ENCODE peak calls at places on chromosomes 7 and 10, in five cellular contexts. W is iPS DF 6.9, Z is pancreas, G is keratinocyte, F is transverse colon. M is an unnamed sample. For H3K4me1, the result is how much of the 10 kb centered on the place peaks cover.

GRCh38 chr10:12414278-12414988 is 65.1 kb downstream of the CAMK1D start:
- DNase-seq in Z (no peak), G (no peak), F (no peak), W (no peak), M (no peak)

GRCh38 chr7:24835643-24836042 is 78.4 kb upstream of the GSDME start:
- DNase-seq in G (no peak), W (no peak), F (no peak), Z (no peak), M (no peak)

GRCh38 chr7:158044156-158044823 is 543.3 kb downstream of the PTPRN2 start:
- DNase-seq in G (no peak), F (no peak), W (no peak), Z (no peak), M (no peak)

GRCh38 chr10:102068216-102068615 is 3.1 kb downstream of the HPS6 start:
- DNase-seq in F (peak), Z (peak), G (no peak), W (no peak), M (no peak)

GRCh38 chr7:130758429-130759056 is 24.5 kb upstream of the KLF14 start:
- DNase-seq in W (no peak), F (no peak), G (no peak), Z (no peak), M (peak)

GRCh38 chr7:128938524-128939074 is 872 bp downstream of the IRF5 start:
- DNase-seq in Z (no peak), G (no peak), F (peak), W (no peak), M (no peak)

GRCh38 chr10:79356104-79356503 is 8.8 kb downstream of the PPIF start:
- DNase-seq in G (no peak), Z (no peak), W (no peak), F (no peak), M (no peak)

GRCh38 chr10:104501449-104501848 is 139.6 kb upstream of the SORCS3 start:
- DNase-seq in Z (no peak), F (no peak), G (no peak), W (no peak), M (no peak)

GRCh38 chr10:46268076-46268881 is 18.5 kb upstream of the ANTXRL start:
- DNase-seq in W (no peak), G (no peak), F (peak), Z (no peak), M (no peak)

GRCh38 chr7:13179775-13180448 is 492.5 kb downstream of the ARL4A start:
- DNase-seq in G (no peak), Z (no peak), F (no peak), W (no peak), M (no peak)

DNA sequence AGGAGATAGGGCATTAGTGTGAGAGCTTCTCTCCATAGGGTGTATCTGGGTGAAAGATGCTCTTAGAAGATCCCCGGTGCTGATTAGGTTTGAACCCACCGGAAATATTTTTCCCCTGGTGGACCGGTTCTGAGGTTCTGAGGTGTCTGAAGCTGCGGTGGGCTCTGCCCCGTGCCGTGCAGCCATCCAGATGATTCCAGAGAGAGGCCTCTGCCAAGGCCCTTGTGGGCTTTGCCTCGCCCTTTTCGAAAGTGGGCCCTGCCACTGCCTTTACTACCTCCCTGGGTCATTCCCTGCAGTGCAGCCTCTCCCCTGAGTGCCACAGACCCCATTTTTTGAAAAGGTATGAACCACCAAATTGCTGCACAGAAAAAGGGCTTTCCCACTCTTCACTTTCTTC is 2.8 kb downstream of the GIMAP8 start:
- DNase-seq in F (no peak), G (no peak), Z (no peak), W (no peak), M (no peak)
- H3K4me3 ChIP-seq in F (no peak), G (no peak), Z (peak), W (no peak), M (no peak)

GRCh38 chr7:99599836-99600235 is 1.8 kb downstream of the TMEM225B start:
- DNase-seq in Z (no peak), W (no peak), F (no peak), G (no peak), M (no peak)
- H3K4me1 ChIP-seq in Z (under half), W (under half), F (under half), G (under half), M (under half)

GRCh38 chr7:100477871-100478248 is 1.2 kb downstream of the TSC22D4 start:
- DNase-seq in W (no peak), Z (no peak), F (no peak), G (no peak), M (no peak)

GRCh38 chr7:100478966-100479660 is at the start of gene TSC22D4:
- DNase-seq in W (no peak), F (peak), Z (peak), G (peak), M (peak)

GRCh38 chr7:100475549-100475948 is 3.5 kb downstream of the TSC22D4 start:
- DNase-seq in F (no peak), W (no peak), Z (no peak), G (no peak), M (no peak)

GRCh38 chr7:100476903-100477870 is 1.8 kb downstream of the TSC22D4 start:
- DNase-seq in W (no peak), Z (no peak), F (peak), G (no peak), M (no peak)

DNA sequence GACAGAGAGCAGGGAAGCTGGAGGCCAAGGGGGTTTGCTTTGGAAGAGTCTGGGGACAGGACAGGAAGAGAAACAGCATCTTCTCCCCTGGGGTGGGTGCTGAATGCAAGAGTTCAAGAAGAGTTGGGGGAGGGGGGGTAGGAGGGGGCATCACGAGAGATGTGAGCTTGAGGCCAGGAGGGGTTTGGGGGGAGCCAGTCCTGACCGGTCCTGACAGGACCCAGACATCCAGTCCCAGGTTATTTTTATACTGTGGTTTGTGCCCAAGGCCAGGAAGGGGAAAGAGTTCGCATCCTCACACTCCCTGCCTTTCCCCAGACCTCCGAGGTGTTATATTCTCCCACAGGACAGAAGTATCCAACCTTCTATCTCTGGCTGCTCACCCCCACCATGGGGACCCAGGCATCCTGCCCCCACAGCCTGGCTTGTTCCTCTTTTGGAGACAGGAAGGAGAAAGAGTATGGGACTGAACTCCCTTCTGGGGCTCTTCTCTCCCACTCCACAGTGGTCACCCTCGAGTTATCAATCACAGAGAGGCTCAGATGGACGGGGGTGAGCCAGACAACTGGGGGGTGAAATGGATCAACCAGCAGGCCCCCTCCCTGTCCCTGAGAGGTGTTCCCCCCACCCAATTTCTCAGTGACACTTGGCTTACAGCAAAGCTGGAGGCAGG is 2.8 kb downstream of the TSC22D4 start:
- DNase-seq in W (no peak), F (no peak), G (no peak), Z (no peak), M (no peak)
- H3K4me3 ChIP-seq in W (no peak), F (peak), G (peak), Z (peak), M (no peak)

DNA sequence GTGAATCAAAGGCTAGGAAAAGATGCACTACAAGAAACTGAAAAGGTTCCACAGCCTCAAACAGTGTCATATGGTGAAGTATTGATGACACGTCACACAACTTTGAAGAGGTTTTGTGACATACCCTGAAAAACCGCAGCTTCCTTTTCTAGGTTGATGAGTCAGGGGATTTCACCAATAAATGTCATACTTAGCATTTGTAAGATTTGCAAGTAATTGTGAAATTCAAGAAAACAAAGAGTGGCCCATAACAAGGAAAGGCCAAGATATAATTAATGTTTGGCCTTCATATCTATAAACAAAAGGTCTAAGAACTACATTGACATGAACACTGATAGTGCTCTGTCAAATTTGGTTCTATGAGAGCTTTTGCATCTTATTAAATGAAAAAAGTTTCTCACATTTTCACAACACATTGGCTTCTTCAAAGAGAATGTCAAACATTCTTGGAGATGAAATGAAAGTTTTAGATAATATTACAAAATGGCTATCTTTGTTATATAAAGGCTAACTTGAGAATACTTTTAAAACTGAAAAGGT is 62.0 kb upstream of the NAMPT start:
- DNase-seq in Z (no peak), W (no peak), F (no peak), G (no peak), M (no peak)
- H3K4me1 ChIP-seq in Z (under half), W (under half), F (under half), G (under half), M (under half)

DNA sequence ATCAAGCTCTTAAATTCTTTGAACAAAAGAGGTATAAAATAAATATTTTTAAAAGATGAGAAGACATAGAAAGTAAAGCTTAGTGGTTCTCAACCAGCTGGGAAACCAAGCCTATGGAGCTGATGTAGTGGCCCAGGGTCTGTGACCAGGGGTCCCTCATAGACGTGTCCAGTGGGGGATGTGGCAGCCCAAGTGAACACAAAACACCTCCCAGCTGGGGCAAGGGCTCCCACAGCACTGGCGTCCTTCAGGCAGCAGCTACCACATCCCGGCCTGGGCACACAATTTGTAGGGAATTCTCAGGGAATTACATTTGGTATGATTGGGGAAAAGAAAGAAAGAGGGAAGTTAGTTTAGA is 17.8 kb upstream of the CCDC71L start:
- DNase-seq in Z (no peak), G (no peak), F (no peak), W (no peak), M (no peak)
- H3K4me3 ChIP-seq in Z (no peak), G (no peak), F (no peak), W (no peak), M (no peak)

DNA sequence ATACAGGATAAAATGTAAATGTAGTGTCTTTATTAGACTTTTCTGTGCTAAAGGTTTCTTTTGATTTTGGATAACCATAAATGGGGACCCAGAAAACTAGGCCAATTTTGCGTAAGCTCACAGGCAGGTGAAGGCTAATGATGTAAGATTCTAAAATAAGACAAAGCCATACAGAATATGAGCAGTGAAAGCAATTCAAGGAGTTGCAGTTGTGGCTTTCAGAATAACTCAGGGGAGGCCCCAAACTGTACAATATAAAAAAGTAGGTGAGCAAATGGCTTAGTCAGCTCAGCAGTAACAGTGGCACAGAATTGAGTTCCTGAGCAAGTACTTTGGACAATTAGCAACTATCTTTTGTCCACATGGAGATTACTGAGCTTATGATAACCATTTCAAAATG is 81.7 kb upstream of the NRP1 start:
- DNase-seq in Z (no peak), F (no peak), G (no peak), W (no peak), M (no peak)
- H3K4me1 ChIP-seq in Z (under half), F (under half), G (under half), W (under half), M (under half)

GRCh38 chr7:44320794-44321371 is 4.5 kb downstream of the CAMK2B start:
- DNase-seq in Z (no peak), F (no peak), W (no peak), G (no peak), M (no peak)

GRCh38 chr7:44324204-44325126 is 929 bp downstream of the CAMK2B start:
- DNase-seq in G (no peak), Z (no peak), F (no peak), W (no peak), M (no peak)

GRCh38 chr7:44321796-44322195 is 3.6 kb downstream of the CAMK2B start:
- DNase-seq in G (no peak), F (no peak), W (no peak), Z (no peak), M (no peak)

GRCh38 chr7:44323381-44324203 is 1.8 kb downstream of the CAMK2B start:
- DNase-seq in W (no peak), F (no peak), G (no peak), Z (no peak), M (no peak)

GRCh38 chr7:44322631-44323363 is 2.6 kb downstream of the CAMK2B start:
- DNase-seq in G (no peak), W (no peak), F (no peak), Z (no peak), M (no peak)
- H3K4me3 ChIP-seq in G (no peak), W (no peak), F (no peak), Z (no peak), M (no peak)

GRCh38 chr10:131577178-131577555 is 265.6 kb upstream of the TCERG1L start:
- DNase-seq in W (no peak), G (no peak), F (no peak), Z (no peak), M (no peak)
- H3K4me1 ChIP-seq in W (under half), G (under half), F (under half), Z (under half), M (under half)

GRCh38 chr7:73431041-73431835 is 2.3 kb upstream of the FZD9 start:
- DNase-seq in W (no peak), Z (no peak), F (no peak), G (no peak), M (no peak)

GRCh38 chr7:73427902-73428696 is 5.5 kb upstream of the FZD9 start:
- DNase-seq in G (no peak), W (no peak), Z (no peak), F (no peak), M (no peak)

GRCh38 chr7:73429622-73430505 is 3.7 kb upstream of the FZD9 start:
- DNase-seq in Z (no peak), F (no peak), G (no peak), W (no peak), M (no peak)

GRCh38 chr7:73428697-73429005 is 4.9 kb upstream of the FZD9 start:
- DNase-seq in W (no peak), F (no peak), G (no peak), Z (no peak), M (no peak)

DNA sequence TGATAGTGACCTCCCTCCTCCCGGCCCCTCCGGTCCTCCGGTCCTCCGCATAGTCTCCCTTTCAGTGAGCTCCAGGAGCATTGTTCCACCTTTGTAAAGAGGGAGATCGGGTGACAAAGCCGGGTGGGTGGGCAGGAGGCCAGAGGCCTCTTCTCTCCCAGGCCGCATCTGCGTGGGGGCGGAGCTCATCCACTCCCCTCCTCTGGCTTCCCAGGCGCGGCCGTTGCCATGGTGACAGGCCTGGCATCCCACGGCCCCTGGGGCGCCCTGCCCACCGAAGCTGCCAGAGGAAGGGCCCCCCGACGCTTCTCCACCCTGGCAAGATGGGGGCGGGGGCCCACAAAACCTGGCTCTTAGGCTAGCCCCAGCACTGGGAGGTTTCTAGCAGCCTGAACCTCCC is 4.4 kb upstream of the FZD9 start:
- DNase-seq in W (no peak), F (no peak), G (no peak), Z (no peak), M (peak)
- H3K4me3 ChIP-seq in W (no peak), F (no peak), G (no peak), Z (no peak), M (peak)

GRCh38 chr10:91171485-91171884 is 49.0 kb upstream of the PCGF5 start:
- DNase-seq in Z (no peak), F (no peak), W (no peak), G (no peak), M (no peak)

GRCh38 chr10:91167406-91167805 is 53.1 kb upstream of the PCGF5 start:
- DNase-seq in G (no peak), Z (no peak), W (no peak), F (no peak), M (no peak)

GRCh38 chr10:91172348-91172747 is 48.1 kb upstream of the PCGF5 start:
- DNase-seq in Z (no peak), F (no peak), G (no peak), W (no peak), M (no peak)

GRCh38 chr10:91164520-91165065 is 55.9 kb upstream of the PCGF5 start:
- DNase-seq in Z (no peak), F (no peak), G (no peak), W (no peak), M (no peak)

GRCh38 chr10:91170418-91170817 is 50.0 kb upstream of the PCGF5 start:
- DNase-seq in G (no peak), Z (no peak), W (no peak), F (no peak), M (no peak)
- H3K4me1 ChIP-seq in G (under half), Z (under half), W (under half), F (under half), M (under half)

M was measured in NT2/D1.